ENCODE peak calls at places on chromosomes 6 and 20, in four cellular contexts. N is A549, I is IMR-90, Z is GM12878. X is an unnamed sample.

GRCh38 chr20:17298169-17298568 is 71.3 kb downstream of the PCSK2 start:
- DNase-seq in N (no peak), I (no peak), Z (no peak), X (no peak)

GRCh38 chr6:20660534-20660933 is 126.3 kb downstream of the CDKAL1 start:
- DNase-seq in Z (no peak), N (no peak), I (no peak), X (no peak)

GRCh38 chr6:35724059-35724458 is 12.8 kb upstream of the ARMC12 start:
- DNase-seq in N (no peak), I (no peak), Z (no peak), X (no peak)

GRCh38 chr6:160048471-160048870 is 73.1 kb upstream of the SLC22A1 start:
- DNase-seq in Z (no peak), N (no peak), I (no peak), X (no peak)

GRCh38 chr20:1663917-1664316 is 6.3 kb upstream of the SIRPG start:
- DNase-seq in N (no peak), Z (no peak), I (peak), X (no peak)

GRCh38 chr6:62272118-62272517 is 13.9 kb downstream of the KHDRBS2 start:
- DNase-seq in N (no peak), Z (no peak), I (no peak), X (no peak)

GRCh38 chr6:64459411-64459810 is 823.8 kb downstream of the PHF3 start:
- DNase-seq in N (no peak), I (no peak), Z (no peak), X (no peak)

GRCh38 chr20:32752458-32753250 is 9.4 kb upstream of the COMMD7 start:
- DNase-seq in Z (no peak), N (no peak), I (peak), X (peak)

GRCh38 chr6:52499026-52499425 is 77.8 kb downstream of the TRAM2 start:
- DNase-seq in I (peak), N (no peak), Z (no peak), X (no peak)

GRCh38 chr6:135812085-135812526 is 39.4 kb upstream of the PDE7B start:
- DNase-seq in Z (no peak), N (peak), I (peak), X (no peak)

GRCh38 chr6:4280721-4281120 is 145.3 kb upstream of the ECI2 start:
- DNase-seq in I (peak), Z (no peak), N (peak), X (no peak)

GRCh38 chr20:2626853-2627541 is 25.4 kb upstream of the NOP56 start:
- DNase-seq in N (no peak), Z (no peak), I (peak), X (no peak)

GRCh38 chr6:135851442-135852271 is at the start of gene PDE7B:
- DNase-seq in N (peak), I (peak), Z (no peak), X (no peak)

GRCh38 chr20:24991897-24992419 is 593 bp downstream of the APMAP start:
- DNase-seq in I (no peak), Z (no peak), N (peak), X (peak)

GRCh38 chr6:87172292-87172691 is 16.9 kb downstream of the ZNF292 start:
- DNase-seq in N (no peak), I (no peak), Z (no peak), X (no peak)

GRCh38 chr6:107560657-107561056 is 70.7 kb downstream of the SOBP start:
- DNase-seq in I (peak), Z (no peak), N (no peak), X (no peak)

GRCh38 chr20:35654415-35654814 is 10.3 kb downstream of the CPNE1 start:
- DNase-seq in N (no peak), I (no peak), Z (no peak), X (no peak)

GRCh38 chr6:21193790-21194189 is 399.8 kb upstream of the SOX4 start:
- DNase-seq in Z (no peak), I (no peak), N (no peak), X (no peak)

GRCh38 chr6:161870236-161870901 is 596.5 kb upstream of the AGPAT4 start:
- DNase-seq in Z (no peak), I (no peak), N (no peak), X (no peak)

GRCh38 chr6:166775180-166775922 is 148.3 kb upstream of the RPS6KA2 start:
- DNase-seq in Z (no peak), I (peak), N (peak), X (peak)

GRCh38 chr6:69343856-69344255 is 453.0 kb downstream of the LMBRD1 start:
- DNase-seq in Z (no peak), I (no peak), N (no peak), X (no peak)

GRCh38 chr6:99282479-99283062 is 66.9 kb downstream of the FAXC start:
- DNase-seq in Z (no peak), I (peak), N (no peak), X (peak)

GRCh38 chr20:36317675-36318074 is 11.5 kb downstream of the DLGAP4 start:
- DNase-seq in I (no peak), N (no peak), Z (no peak), X (no peak)

DNA sequence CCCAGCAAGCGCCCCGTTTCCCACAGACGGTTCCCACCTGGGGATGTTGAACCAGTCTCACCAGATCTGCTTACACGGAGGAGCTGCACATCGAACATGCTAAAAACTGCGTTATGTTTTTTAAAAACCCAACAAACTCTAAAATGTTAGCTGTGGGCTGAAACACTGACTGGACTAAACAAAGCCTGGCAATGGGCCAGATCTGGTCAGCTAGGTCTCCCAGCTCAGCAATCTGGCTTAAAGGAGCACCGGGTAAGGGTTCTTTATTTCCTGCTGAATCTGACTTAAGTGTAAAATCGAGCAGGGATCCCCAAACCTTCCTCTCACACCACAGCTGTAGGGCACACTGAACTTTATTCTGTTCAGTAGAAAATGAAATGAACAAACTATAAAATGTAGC is 156.9 kb downstream of the FOXC1 start:
- DNase-seq in I (peak), N (no peak), Z (no peak), X (no peak)
- TF ChIP-seq ELK1 in I (no peak), N (no peak), Z (no peak), X (no peak)

GRCh38 chr20:23082846-23083552 is 3.1 kb downstream of the CD93 start:
- DNase-seq in I (no peak), N (no peak), Z (no peak), X (no peak)
- TF ChIP-seq ELK1 in I (no peak), N (no peak), Z (no peak), X (no peak)

GRCh38 chr6:118736351-118736750 is 85.0 kb upstream of the CEP85L start:
- DNase-seq in N (no peak), I (no peak), Z (no peak), X (no peak)

GRCh38 chr6:118744261-118744941 is 93.0 kb upstream of the CEP85L start:
- DNase-seq in N (no peak), Z (no peak), I (peak), X (no peak)

GRCh38 chr6:118743744-118744143 is 92.4 kb upstream of the CEP85L start:
- DNase-seq in I (peak), Z (no peak), N (no peak), X (no peak)

GRCh38 chr6:118735320-118735719 is 83.9 kb upstream of the CEP85L start:
- DNase-seq in N (no peak), I (no peak), Z (no peak), X (peak)

GRCh38 chr6:118739976-118740771 is 88.8 kb upstream of the CEP85L start:
- DNase-seq in N (no peak), Z (no peak), I (peak), X (peak)
- TF ChIP-seq ELK1 in N (no peak), Z (no peak), I (no peak), X (no peak)

DNA sequence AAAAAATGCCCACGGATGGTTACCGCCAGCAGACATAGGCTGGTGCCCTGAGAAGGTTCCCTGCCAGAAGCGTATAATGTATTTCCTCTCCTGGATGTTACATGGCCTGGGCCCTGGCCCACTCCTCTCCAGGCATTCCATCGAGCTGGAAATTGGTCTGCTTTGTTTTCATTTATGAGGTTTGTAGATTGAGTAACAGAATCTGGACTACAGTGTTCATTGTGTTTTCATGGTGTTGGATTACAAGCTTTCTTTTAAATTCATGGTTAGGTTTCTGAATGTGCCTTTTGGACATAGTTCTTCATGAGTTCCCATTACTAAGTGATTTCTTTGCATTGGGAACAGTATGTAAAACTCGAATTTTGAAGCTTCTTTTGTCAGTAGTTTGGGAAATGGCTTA is 6.4 kb downstream of the TIAM2 start:
- DNase-seq in N (no peak), Z (no peak), I (peak), X (no peak)
- TF ChIP-seq ELK1 in N (no peak), Z (no peak), I (no peak), X (no peak)

DNA sequence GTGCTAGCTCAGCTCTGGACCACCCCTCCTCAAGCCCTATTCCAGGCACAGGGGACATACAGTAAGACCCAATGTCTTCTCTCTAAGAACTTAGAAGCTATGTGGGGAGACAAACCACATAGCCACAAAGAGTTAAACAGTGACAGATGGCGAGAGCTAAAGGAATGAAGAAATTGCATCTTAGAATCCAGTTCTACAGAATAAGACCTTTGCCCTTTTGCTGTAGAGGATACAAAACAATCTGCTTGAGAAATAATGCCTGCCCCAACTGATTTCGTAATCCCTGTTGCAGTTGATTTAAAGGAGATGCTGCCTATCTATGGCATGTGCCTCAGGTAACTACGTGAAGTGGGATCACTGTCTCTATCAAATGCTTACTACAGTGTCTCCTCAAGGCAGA is 31.2 kb downstream of the TNFRSF21 start:
- DNase-seq in N (no peak), Z (no peak), I (peak), X (no peak)
- TF ChIP-seq ELK1 in N (no peak), Z (no peak), I (no peak), X (no peak)

GRCh38 chr20:20427202-20427864 is 59.4 kb downstream of the INSM1 start:
- DNase-seq in Z (no peak), I (no peak), N (no peak), X (no peak)

GRCh38 chr20:20426472-20426907 is 58.6 kb downstream of the INSM1 start:
- DNase-seq in N (no peak), I (no peak), Z (no peak), X (no peak)

GRCh38 chr20:20425785-20426471 is 58.0 kb downstream of the INSM1 start:
- DNase-seq in Z (no peak), I (peak), N (no peak), X (no peak)

GRCh38 chr20:20432618-20433286 is 64.8 kb downstream of the INSM1 start:
- DNase-seq in Z (no peak), I (no peak), N (no peak), X (no peak)

GRCh38 chr20:20430066-20430465 is 62.2 kb downstream of the INSM1 start:
- DNase-seq in N (no peak), Z (no peak), I (no peak), X (no peak)
- TF ChIP-seq ELK1 in N (no peak), Z (no peak), I (no peak), X (no peak)

GRCh38 chr6:125511809-125512341 is 210.1 kb upstream of the HDDC2 start:
- DNase-seq in N (no peak), I (no peak), Z (no peak), X (no peak)

GRCh38 chr6:125510405-125510804 is 208.6 kb upstream of the HDDC2 start:
- DNase-seq in Z (no peak), I (no peak), N (no peak), X (no peak)

GRCh38 chr6:125509477-125509876 is 207.7 kb upstream of the HDDC2 start:
- DNase-seq in N (no peak), I (no peak), Z (no peak), X (no peak)

GRCh38 chr6:125513978-125514377 is 212.2 kb upstream of the HDDC2 start:
- DNase-seq in Z (no peak), I (no peak), N (no peak), X (no peak)

GRCh38 chr6:125512621-125513020 is 210.9 kb upstream of the HDDC2 start:
- DNase-seq in N (no peak), Z (no peak), I (no peak), X (peak)
- TF ChIP-seq ELK1 in N (no peak), Z (no peak), I (no peak), X (no peak)

DNA sequence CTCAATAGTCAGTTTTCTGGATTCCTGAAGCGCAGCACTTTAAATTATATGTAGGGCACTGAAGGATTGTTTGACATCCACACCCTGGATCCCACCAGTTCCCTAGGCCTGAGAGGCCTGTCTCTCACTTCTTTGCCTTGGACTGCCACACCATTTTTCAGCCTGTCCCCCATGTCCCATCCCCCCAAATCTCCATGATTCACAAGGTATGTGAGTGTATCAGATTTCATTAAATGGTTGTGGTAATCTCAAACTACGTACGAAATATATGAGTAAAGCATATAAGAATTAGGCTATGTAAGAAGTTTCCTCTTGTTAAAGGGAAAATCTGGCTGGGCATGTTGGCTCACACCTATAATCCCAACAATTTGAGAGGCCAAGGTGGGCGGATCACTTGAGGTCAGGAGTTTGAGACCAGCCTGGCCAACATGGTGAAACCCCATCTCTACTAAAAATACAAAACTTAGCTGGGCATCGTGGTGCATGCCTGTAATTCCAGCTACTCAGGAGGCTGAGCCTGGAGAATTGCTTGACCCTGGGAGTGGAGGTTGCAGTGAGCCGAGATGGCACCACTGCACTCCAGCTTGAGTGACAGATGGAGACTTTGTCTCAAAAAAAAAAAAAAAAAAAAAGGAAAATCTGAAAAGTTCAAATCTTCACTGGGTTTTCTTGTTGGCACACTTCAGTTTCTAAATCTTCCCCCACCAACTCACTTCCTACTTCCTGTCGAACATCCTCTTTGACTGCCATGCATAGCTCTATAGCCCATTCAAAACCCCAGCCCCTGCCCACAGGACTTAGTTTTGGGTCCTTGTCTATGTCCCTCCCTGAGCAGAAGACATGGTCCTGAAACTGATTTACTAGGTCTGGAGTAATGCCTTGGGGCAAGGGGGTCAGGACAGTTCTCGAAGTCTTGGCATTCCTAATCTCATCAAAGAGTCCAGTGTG is 97.3 kb upstream of the SHLD1 start:
- DNase-seq in Z (no peak), I (peak), N (peak), X (no peak)
- TF ChIP-seq ELK1 in Z (no peak), I (no peak), N (no peak), X (no peak)

GRCh38 chr6:51199272-51199671 is 380.6 kb downstream of the TFAP2B start:
- DNase-seq in I (no peak), Z (no peak), N (no peak), X (no peak)

GRCh38 chr6:51199733-51200132 is 381.1 kb downstream of the TFAP2B start:
- DNase-seq in I (no peak), Z (no peak), N (no peak), X (no peak)

GRCh38 chr6:51200676-51201075 is 382.0 kb downstream of the TFAP2B start:
- DNase-seq in N (no peak), I (no peak), Z (no peak), X (no peak)

GRCh38 chr6:51203504-51203903 is 384.8 kb downstream of the TFAP2B start:
- DNase-seq in Z (no peak), N (no peak), I (no peak), X (no peak)
- TF ChIP-seq ELK1 in Z (no peak), N (no peak), I (no peak), X (no peak)

GRCh38 chr20:61953037-61953788 is 112.5 kb downstream of the TAF4 start:
- DNase-seq in I (no peak), Z (no peak), N (no peak), X (no peak)

GRCh38 chr20:61949714-61950630 is 115.7 kb downstream of the TAF4 start:
- DNase-seq in N (no peak), Z (no peak), I (no peak), X (no peak)

GRCh38 chr20:61953789-61954125 is 111.9 kb downstream of the TAF4 start:
- DNase-seq in Z (no peak), I (no peak), N (no peak), X (no peak)

GRCh38 chr20:61950631-61951010 is 115.1 kb downstream of the TAF4 start:
- DNase-seq in I (no peak), Z (no peak), N (no peak), X (no peak)

DNA sequence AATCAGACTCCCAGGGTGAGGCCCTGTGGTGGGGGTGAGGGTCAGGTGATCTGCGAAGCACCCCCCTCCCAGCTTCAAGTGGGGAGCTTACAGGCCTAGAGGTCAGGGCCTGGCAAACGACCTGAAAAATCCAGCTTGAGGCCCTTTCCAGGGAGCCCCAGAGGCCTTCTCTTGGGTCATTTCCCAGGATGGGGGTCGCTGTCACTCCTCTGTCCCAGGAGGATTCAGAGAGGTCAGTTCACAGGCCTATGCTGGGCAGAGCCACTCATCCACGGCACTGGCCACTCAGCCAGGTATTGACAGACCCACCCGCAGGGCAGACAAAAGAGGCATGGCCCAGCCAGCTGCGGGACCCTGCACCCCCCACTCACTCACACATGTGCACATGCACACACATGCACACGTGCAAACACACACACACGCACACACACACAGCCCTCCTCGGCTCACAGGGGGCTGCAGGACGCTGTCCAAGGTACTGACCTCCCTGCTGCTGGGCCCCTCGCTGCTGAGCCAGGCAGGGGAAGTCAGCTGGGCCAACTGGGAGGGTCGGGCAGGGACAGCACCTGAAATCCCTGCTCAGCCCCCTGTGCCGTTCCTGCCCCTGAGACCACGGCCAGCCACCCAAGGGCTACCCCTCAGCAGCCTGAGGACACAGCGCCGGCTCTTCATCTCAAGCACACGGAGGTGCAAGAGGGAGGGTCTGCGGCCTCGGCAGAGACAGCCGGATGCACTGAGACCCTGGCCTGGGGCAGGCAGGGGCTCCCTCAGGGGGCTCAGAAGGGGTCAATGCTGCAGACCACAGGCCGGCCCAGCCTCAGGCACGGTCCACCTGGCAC is 113.8 kb downstream of the TAF4 start:
- DNase-seq in I (peak), N (no peak), Z (no peak), X (peak)
- TF ChIP-seq ELK1 in I (no peak), N (no peak), Z (no peak), X (no peak)